ENCODE peak calls at places on chromosomes 7 and 10, in seven cellular contexts. One of them, this sample, is unnamed.

GRCh38 chr7:125254521-125254920 is 324.9 kb upstream of the POT1 start:
- DNase-seq in gastrocnemius medialis: no peak
- DNase-seq in astrocyte of the spinal cord: no peak
- DNase-seq in thyroid gland: no peak
- DNase-seq in GM12865: no peak
- DNase-seq in adrenal gland: no peak
- DNase-seq in HCT116: no peak
- DNase-seq in this sample: no peak

GRCh38 chr10:104479906-104480579 is 126.4 kb downstream of the CFAP58 start:
- DNase-seq in gastrocnemius medialis: no peak
- DNase-seq in astrocyte of the spinal cord: no peak
- DNase-seq in thyroid gland: no peak
- DNase-seq in GM12865: no peak
- DNase-seq in adrenal gland: no peak
- DNase-seq in HCT116: no peak
- DNase-seq in this sample: no peak

GRCh38 chr7:97130417-97131139 is 13.1 kb downstream of the SDHAF3 start:
- DNase-seq in gastrocnemius medialis: no peak
- DNase-seq in astrocyte of the spinal cord: no peak
- DNase-seq in thyroid gland: no peak
- DNase-seq in GM12865: no peak
- DNase-seq in adrenal gland: no peak
- DNase-seq in HCT116: no peak
- DNase-seq in this sample: no peak

GRCh38 chr7:37287093-37287492 is 161.6 kb downstream of the ELMO1 start:
- DNase-seq in gastrocnemius medialis: no peak
- DNase-seq in astrocyte of the spinal cord: no peak
- DNase-seq in thyroid gland: no peak
- DNase-seq in GM12865: peak; percentile 44
- DNase-seq in adrenal gland: no peak
- DNase-seq in HCT116: no peak
- DNase-seq in this sample: no peak

GRCh38 chr10:52438119-52438518 is 124.0 kb downstream of the DKK1 start:
- DNase-seq in gastrocnemius medialis: no peak
- DNase-seq in astrocyte of the spinal cord: no peak
- DNase-seq in thyroid gland: no peak
- DNase-seq in GM12865: no peak
- DNase-seq in adrenal gland: no peak
- DNase-seq in HCT116: no peak
- DNase-seq in this sample: no peak

GRCh38 chr10:93352638-93353383 is 129.3 kb downstream of the MYOF start:
- DNase-seq in gastrocnemius medialis: no peak
- DNase-seq in astrocyte of the spinal cord: peak; percentile 54
- DNase-seq in thyroid gland: no peak
- DNase-seq in GM12865: peak; percentile 35
- DNase-seq in adrenal gland: no peak
- DNase-seq in HCT116: no peak
- DNase-seq in this sample: no peak

GRCh38 chr7:40551685-40552576 is 417.1 kb downstream of the SUGCT start:
- DNase-seq in gastrocnemius medialis: no peak
- DNase-seq in astrocyte of the spinal cord: peak; percentile 60
- DNase-seq in thyroid gland: no peak
- DNase-seq in GM12865: peak; percentile 34
- DNase-seq in adrenal gland: peak; percentile 62
- DNase-seq in HCT116: no peak
- DNase-seq in this sample: peak; percentile 70

GRCh38 chr10:49357895-49358294 is 38.0 kb downstream of the DRGX start:
- DNase-seq in gastrocnemius medialis: no peak
- DNase-seq in astrocyte of the spinal cord: no peak
- DNase-seq in thyroid gland: no peak
- DNase-seq in GM12865: no peak
- DNase-seq in adrenal gland: no peak
- DNase-seq in HCT116: no peak
- DNase-seq in this sample: no peak

GRCh38 chr10:123808873-123809272 is 82.7 kb downstream of the CPXM2 start:
- DNase-seq in gastrocnemius medialis: no peak
- DNase-seq in astrocyte of the spinal cord: peak; percentile 19
- DNase-seq in thyroid gland: no peak
- DNase-seq in GM12865: no peak
- DNase-seq in adrenal gland: no peak
- DNase-seq in HCT116: peak; percentile 21
- DNase-seq in this sample: peak; percentile 82

GRCh38 chr7:32266932-32267475 is 196.8 kb upstream of the PDE1C start:
- DNase-seq in gastrocnemius medialis: no peak
- DNase-seq in astrocyte of the spinal cord: no peak
- DNase-seq in thyroid gland: no peak
- DNase-seq in GM12865: no peak
- DNase-seq in adrenal gland: no peak
- DNase-seq in HCT116: no peak
- DNase-seq in this sample: no peak

GRCh38 chr10:42652860-42653259 is 14.5 kb upstream of the ZNF33B start:
- DNase-seq in gastrocnemius medialis: no peak
- DNase-seq in astrocyte of the spinal cord: no peak
- DNase-seq in thyroid gland: no peak
- DNase-seq in GM12865: no peak
- DNase-seq in adrenal gland: no peak
- DNase-seq in HCT116: no peak
- DNase-seq in this sample: no peak

GRCh38 chr7:127514499-127514898 is 70.9 kb downstream of the GCC1 start:
- DNase-seq in gastrocnemius medialis: no peak
- DNase-seq in astrocyte of the spinal cord: peak; percentile 28
- DNase-seq in thyroid gland: no peak
- DNase-seq in GM12865: peak; percentile 28
- DNase-seq in adrenal gland: no peak
- DNase-seq in HCT116: peak; percentile 29
- DNase-seq in this sample: peak; percentile 5

GRCh38 chr7:121604627-121605296 is 208.7 kb upstream of the FAM3C start:
- DNase-seq in gastrocnemius medialis: no peak
- DNase-seq in astrocyte of the spinal cord: peak; percentile 60
- DNase-seq in thyroid gland: no peak
- DNase-seq in GM12865: no peak
- DNase-seq in adrenal gland: peak; percentile 40
- DNase-seq in HCT116: no peak
- DNase-seq in this sample: no peak

GRCh38 chr7:135597181-135597925 is 39.6 kb downstream of the NUP205 start:
- DNase-seq in gastrocnemius medialis: no peak
- DNase-seq in astrocyte of the spinal cord: peak; percentile 42
- DNase-seq in thyroid gland: no peak
- DNase-seq in GM12865: no peak
- DNase-seq in adrenal gland: no peak
- DNase-seq in HCT116: no peak
- DNase-seq in this sample: no peak

GRCh38 chr7:157253850-157254249 is 83.0 kb upstream of the DNAJB6 start:
- DNase-seq in gastrocnemius medialis: peak; percentile 43
- DNase-seq in astrocyte of the spinal cord: no peak
- DNase-seq in thyroid gland: peak; percentile 98
- DNase-seq in GM12865: no peak
- DNase-seq in adrenal gland: peak; percentile 73
- DNase-seq in HCT116: no peak
- DNase-seq in this sample: no peak

GRCh38 chr7:150515752-150516151 is 1.1 kb downstream of the GIMAP7 start:
- DNase-seq in gastrocnemius medialis: no peak
- DNase-seq in astrocyte of the spinal cord: no peak
- DNase-seq in thyroid gland: no peak
- DNase-seq in GM12865: peak; percentile 5
- DNase-seq in adrenal gland: no peak
- DNase-seq in HCT116: no peak
- DNase-seq in this sample: no peak

GRCh38 chr7:151783958-151784575 is 92.8 kb downstream of the PRKAG2 start:
- DNase-seq in gastrocnemius medialis: no peak
- DNase-seq in astrocyte of the spinal cord: no peak
- DNase-seq in thyroid gland: no peak
- DNase-seq in GM12865: no peak
- DNase-seq in adrenal gland: no peak
- DNase-seq in HCT116: no peak
- DNase-seq in this sample: no peak

GRCh38 chr10:61078542-61078941 is 134.6 kb upstream of the RHOBTB1 start:
- DNase-seq in gastrocnemius medialis: no peak
- DNase-seq in astrocyte of the spinal cord: no peak
- DNase-seq in thyroid gland: no peak
- DNase-seq in GM12865: no peak
- DNase-seq in adrenal gland: peak; percentile 34
- DNase-seq in HCT116: no peak
- DNase-seq in this sample: no peak

GRCh38 chr10:94042001-94042813 is 48.5 kb downstream of the PLCE1 start:
- DNase-seq in gastrocnemius medialis: no peak
- DNase-seq in astrocyte of the spinal cord: peak; percentile 89
- DNase-seq in thyroid gland: no peak
- DNase-seq in GM12865: peak; percentile 5
- DNase-seq in adrenal gland: no peak
- DNase-seq in HCT116: peak; percentile 12
- DNase-seq in this sample: peak; percentile 73

GRCh38 chr7:22364023-22364422 is 7.1 kb upstream of the RAPGEF5 start:
- DNase-seq in gastrocnemius medialis: no peak
- DNase-seq in astrocyte of the spinal cord: no peak
- DNase-seq in thyroid gland: no peak
- DNase-seq in GM12865: no peak
- DNase-seq in adrenal gland: no peak
- DNase-seq in HCT116: no peak
- DNase-seq in this sample: no peak

GRCh38 chr10:91856637-91857036 is 52.6 kb downstream of the FGFBP3 start:
- DNase-seq in gastrocnemius medialis: no peak
- DNase-seq in astrocyte of the spinal cord: no peak
- DNase-seq in thyroid gland: no peak
- DNase-seq in GM12865: peak; percentile 17
- DNase-seq in adrenal gland: no peak
- DNase-seq in HCT116: peak; percentile 3
- DNase-seq in this sample: no peak

GRCh38 chr10:79367421-79368189 is 20.3 kb downstream of the PPIF start:
- DNase-seq in gastrocnemius medialis: no peak
- DNase-seq in astrocyte of the spinal cord: peak; percentile 37
- DNase-seq in thyroid gland: no peak
- DNase-seq in GM12865: no peak
- DNase-seq in adrenal gland: no peak
- DNase-seq in HCT116: no peak
- DNase-seq in this sample: no peak

GRCh38 chr7:14954035-14954434 is 51.5 kb upstream of the DGKB start:
- DNase-seq in gastrocnemius medialis: no peak
- DNase-seq in astrocyte of the spinal cord: no peak
- DNase-seq in thyroid gland: no peak
- DNase-seq in GM12865: no peak
- DNase-seq in adrenal gland: no peak
- DNase-seq in HCT116: no peak
- DNase-seq in this sample: no peak

GRCh38 chr10:91307489-91307888 is 87.0 kb downstream of the PCGF5 start:
- DNase-seq in gastrocnemius medialis: no peak
- DNase-seq in astrocyte of the spinal cord: no peak
- DNase-seq in thyroid gland: no peak
- DNase-seq in GM12865: no peak
- DNase-seq in adrenal gland: no peak
- DNase-seq in HCT116: no peak
- DNase-seq in this sample: no peak

GRCh38 chr10:74097776-74098175 is 52.9 kb downstream of the AP3M1 start:
- DNase-seq in gastrocnemius medialis: no peak
- DNase-seq in astrocyte of the spinal cord: no peak
- DNase-seq in thyroid gland: no peak
- DNase-seq in GM12865: no peak
- DNase-seq in adrenal gland: no peak
- DNase-seq in HCT116: no peak
- DNase-seq in this sample: no peak

GRCh38 chr7:50226139-50226538 is 78.4 kb upstream of the IKZF1 start:
- DNase-seq in gastrocnemius medialis: no peak
- DNase-seq in astrocyte of the spinal cord: no peak
- DNase-seq in thyroid gland: no peak
- DNase-seq in GM12865: no peak
- DNase-seq in adrenal gland: no peak
- DNase-seq in HCT116: no peak
- DNase-seq in this sample: no peak

GRCh38 chr7:77697535-77697831 is 1.2 kb downstream of the RSBN1L start:
- DNase-seq in gastrocnemius medialis: no peak
- DNase-seq in astrocyte of the spinal cord: no peak
- DNase-seq in thyroid gland: peak; percentile 36
- DNase-seq in GM12865: no peak
- DNase-seq in adrenal gland: peak; percentile 53
- DNase-seq in HCT116: no peak
- DNase-seq in this sample: no peak

GRCh38 chr7:70372768-70373241 is 759.1 kb upstream of the GALNT17 start:
- DNase-seq in gastrocnemius medialis: no peak
- DNase-seq in astrocyte of the spinal cord: no peak
- DNase-seq in thyroid gland: no peak
- DNase-seq in GM12865: no peak
- DNase-seq in adrenal gland: no peak
- DNase-seq in HCT116: no peak
- DNase-seq in this sample: no peak

GRCh38 chr10:111999205-111999914 is 184.2 kb downstream of the GPAM start:
- DNase-seq in gastrocnemius medialis: no peak
- DNase-seq in astrocyte of the spinal cord: no peak
- DNase-seq in thyroid gland: no peak
- DNase-seq in GM12865: no peak
- DNase-seq in adrenal gland: no peak
- DNase-seq in HCT116: no peak
- DNase-seq in this sample: no peak
- H3K4me3 ChIP-seq in gastrocnemius medialis: no peak overlapping the region
- H3K4me3 ChIP-seq in astrocyte of the spinal cord: no peak overlapping the region
- H3K4me3 ChIP-seq in thyroid gland: no peak overlapping the region
- H3K4me3 ChIP-seq in GM12865: no peak overlapping the region
- H3K4me3 ChIP-seq in adrenal gland: no peak overlapping the region
- H3K4me3 ChIP-seq in HCT116: no peak overlapping the region
- H3K4me3 ChIP-seq in this sample: no peak overlapping the region

GRCh38 chr7:134464496-134464895 is 5.6 kb upstream of the AKR1B1 start:
- DNase-seq in gastrocnemius medialis: no peak
- DNase-seq in astrocyte of the spinal cord: no peak
- DNase-seq in thyroid gland: no peak
- DNase-seq in GM12865: no peak
- DNase-seq in adrenal gland: no peak
- DNase-seq in HCT116: no peak
- DNase-seq in this sample: no peak
- TF ChIP-seq CTCF in gastrocnemius medialis: no peak
- TF ChIP-seq CTCF in astrocyte of the spinal cord: no peak
- TF ChIP-seq CTCF in thyroid gland: no peak
- TF ChIP-seq CTCF in GM12865: no peak
- TF ChIP-seq CTCF in adrenal gland: no peak
- TF ChIP-seq CTCF in HCT116: no peak
- TF ChIP-seq CTCF in this sample: no peak

GRCh38 chr7:27199820-27200760 is at the start of gene HOXA13:
- DNase-seq in gastrocnemius medialis: no peak
- DNase-seq in astrocyte of the spinal cord: no peak
- DNase-seq in thyroid gland: no peak
- DNase-seq in GM12865: no peak
- DNase-seq in adrenal gland: no peak
- DNase-seq in HCT116: peak; percentile 48
- DNase-seq in this sample: no peak
- H3K4me3 ChIP-seq in gastrocnemius medialis: peak within 1 kb of the TSS; percentile 71
- H3K4me3 ChIP-seq in astrocyte of the spinal cord: no peak within 1 kb of the TSS
- H3K4me3 ChIP-seq in thyroid gland: no peak within 1 kb of the TSS
- H3K4me3 ChIP-seq in GM12865: peak within 1 kb of the TSS; percentile 34
- H3K4me3 ChIP-seq in adrenal gland: no peak within 1 kb of the TSS
- H3K4me3 ChIP-seq in HCT116: peak within 1 kb of the TSS; percentile 64
- H3K4me3 ChIP-seq in this sample: peak within 1 kb of the TSS; percentile 79

GRCh38 chr7:115850774-115851173 is 179.8 kb downstream of the TFEC start:
- DNase-seq in gastrocnemius medialis: no peak
- DNase-seq in astrocyte of the spinal cord: no peak
- DNase-seq in thyroid gland: no peak
- DNase-seq in GM12865: no peak
- DNase-seq in adrenal gland: no peak
- DNase-seq in HCT116: no peak
- DNase-seq in this sample: no peak

DNA sequence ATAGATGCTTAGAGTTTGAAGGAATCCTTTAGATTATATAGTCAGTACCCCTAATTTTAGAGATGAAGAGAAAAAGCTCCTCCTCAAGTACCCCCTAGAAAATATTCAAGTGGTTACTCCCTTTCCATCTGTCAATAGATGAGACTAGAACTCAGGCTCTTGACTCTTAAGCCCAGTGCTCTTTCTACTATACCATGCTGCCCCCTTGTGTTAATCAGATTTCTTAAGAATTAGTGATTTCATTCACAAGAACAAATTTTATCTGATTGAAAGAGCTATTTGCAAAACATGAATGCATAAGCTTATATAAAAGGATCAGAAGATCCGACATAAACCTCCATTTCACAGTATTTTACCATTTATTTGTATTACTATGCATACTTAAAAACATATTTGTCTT is 179.3 kb downstream of the TFEC start:
- DNase-seq in gastrocnemius medialis: no peak
- DNase-seq in astrocyte of the spinal cord: peak; percentile 74
- DNase-seq in thyroid gland: no peak
- DNase-seq in GM12865: peak; percentile 57
- DNase-seq in adrenal gland: no peak
- DNase-seq in HCT116: peak; percentile 54
- DNase-seq in this sample: peak; percentile 39
- TF ChIP-seq CTCF in gastrocnemius medialis: no peak
- TF ChIP-seq CTCF in astrocyte of the spinal cord: no peak
- TF ChIP-seq CTCF in thyroid gland: no peak
- TF ChIP-seq CTCF in GM12865: peak; percentile 18
- TF ChIP-seq CTCF in adrenal gland: no peak
- TF ChIP-seq CTCF in HCT116: no peak
- TF ChIP-seq CTCF in this sample: peak; percentile 47